ENCODE peak calls at places on chromosomes 5 and 9, in four cellular contexts. D is KBM-7; J is activated T-helper 2 cell treated with anti-CD3 and anti-CD28 coated beads, Interferon-gamma antibody, Interleukin-2, Interleukin-4, amounts not matched to agents 10 μg/mL and 5 μg/mL and 100 μg/mL, durations not matched to agents 14 hours and 24 hours and 36 hours; F is mucosa of descending colon. E is an unnamed sample.

GRCh38 chr5:158770506-158770905 is 329.2 kb downstream of the EBF1 start:
- DNase-seq in F (no peak), J (no peak), D (peak), E (peak)

GRCh38 chr9:3879731-3880493 is 354.1 kb upstream of the RFX3 start:
- DNase-seq in J (no peak), F (no peak), D (no peak), E (peak)

GRCh38 chr9:121353246-121353975 is 16.6 kb downstream of the STOM start:
- DNase-seq in D (peak), J (peak), F (no peak), E (peak)

GRCh38 chr9:20319641-20320337 is 302.5 kb downstream of the MLLT3 start:
- DNase-seq in J (no peak), D (no peak), F (no peak), E (no peak)

GRCh38 chr5:112388739-112389138 is 30.3 kb downstream of the EPB41L4A start:
- DNase-seq in F (no peak), D (no peak), J (no peak), E (no peak)

GRCh38 chr5:66796306-66797292 is 200.4 kb downstream of the MAST4 start:
- DNase-seq in J (no peak), D (peak), F (no peak), E (no peak)

GRCh38 chr5:170576602-170577584 is 73.1 kb downstream of the KCNIP1 start:
- DNase-seq in J (no peak), F (no peak), D (no peak), E (no peak)

GRCh38 chr5:155996123-155996522 is 330.8 kb upstream of the SGCD start:
- DNase-seq in D (no peak), F (no peak), J (no peak), E (no peak)

GRCh38 chr5:176548967-176549444 is at the start of gene CDHR2:
- DNase-seq in F (no peak), D (no peak), J (no peak), E (peak)

GRCh38 chr5:40716000-40716399 is 36.3 kb downstream of the PTGER4 start:
- DNase-seq in F (no peak), J (no peak), D (no peak), E (no peak)

GRCh38 chr5:135178476-135179155 is 144.6 kb upstream of the PITX1 start:
- DNase-seq in F (no peak), J (no peak), D (no peak), E (no peak)

GRCh38 chr9:89810434-89810833 is 205.6 kb downstream of the GADD45G start:
- DNase-seq in F (no peak), D (no peak), J (peak), E (no peak)

E was measured in MV-4-11.